ENCODE peak calls at places on chromosomes 4 and X, in four cellular contexts. One of them, this sample, is unnamed.

GRCh38 chr4:92450694-92451093 is 146.9 kb downstream of the GRID2 start:
- ATAC-seq in lung: no peak
- ATAC-seq in Right ventricle myocardium inferior: no peak
- ATAC-seq in activated CD8-positive, alpha-beta T cell treated with anti-CD3 and anti-CD28 coated beads for 36 hours: no peak
- ATAC-seq in this sample: no peak

GRCh38 chr4:12697970-12698369 is 786.2 kb downstream of the RAB28 start:
- ATAC-seq in lung: no peak
- ATAC-seq in Right ventricle myocardium inferior: no peak
- ATAC-seq in activated CD8-positive, alpha-beta T cell treated with anti-CD3 and anti-CD28 coated beads for 36 hours: no peak
- ATAC-seq in this sample: no peak

GRCh38 chr4:167185465-167185864 is 48.8 kb downstream of the SPOCK3 start:
- ATAC-seq in lung: no peak
- ATAC-seq in Right ventricle myocardium inferior: no peak
- ATAC-seq in activated CD8-positive, alpha-beta T cell treated with anti-CD3 and anti-CD28 coated beads for 36 hours: no peak
- ATAC-seq in this sample: no peak

GRCh38 chrX:39773150-39773549 is 324.6 kb downstream of the BCOR start:
- ATAC-seq in lung: no peak
- ATAC-seq in Right ventricle myocardium inferior: no peak
- ATAC-seq in activated CD8-positive, alpha-beta T cell treated with anti-CD3 and anti-CD28 coated beads for 36 hours: no peak
- ATAC-seq in this sample: no peak

GRCh38 chrX:37627602-37628001 is 56.1 kb downstream of the LANCL3 start:
- ATAC-seq in lung: no peak
- ATAC-seq in Right ventricle myocardium inferior: no peak
- ATAC-seq in activated CD8-positive, alpha-beta T cell treated with anti-CD3 and anti-CD28 coated beads for 36 hours: no peak
- ATAC-seq in this sample: no peak

GRCh38 chr4:149719357-149719756 is 96.3 kb downstream of the IQCM start:
- ATAC-seq in lung: no peak
- ATAC-seq in Right ventricle myocardium inferior: no peak
- ATAC-seq in activated CD8-positive, alpha-beta T cell treated with anti-CD3 and anti-CD28 coated beads for 36 hours: no peak
- ATAC-seq in this sample: no peak

GRCh38 chr4:54517793-54518444 is 139.8 kb upstream of the KIT start:
- ATAC-seq in lung: no peak
- ATAC-seq in Right ventricle myocardium inferior: no peak
- ATAC-seq in activated CD8-positive, alpha-beta T cell treated with anti-CD3 and anti-CD28 coated beads for 36 hours: no peak
- ATAC-seq in this sample: no peak

GRCh38 chr4:47882228-47882627 is 32.2 kb downstream of the NFXL1 start:
- ATAC-seq in lung: no peak
- ATAC-seq in Right ventricle myocardium inferior: no peak
- ATAC-seq in activated CD8-positive, alpha-beta T cell treated with anti-CD3 and anti-CD28 coated beads for 36 hours: no peak
- ATAC-seq in this sample: no peak

GRCh38 chr4:92198711-92199110 is 105.1 kb upstream of the GRID2 start:
- ATAC-seq in lung: no peak
- ATAC-seq in Right ventricle myocardium inferior: no peak
- ATAC-seq in activated CD8-positive, alpha-beta T cell treated with anti-CD3 and anti-CD28 coated beads for 36 hours: no peak
- ATAC-seq in this sample: no peak

GRCh38 chr4:139333046-139333445 is 30.8 kb upstream of the NDUFC1 start:
- ATAC-seq in lung: no peak
- ATAC-seq in Right ventricle myocardium inferior: no peak
- ATAC-seq in activated CD8-positive, alpha-beta T cell treated with anti-CD3 and anti-CD28 coated beads for 36 hours: no peak
- ATAC-seq in this sample: no peak

GRCh38 chr4:138983690-138984089 is 31.9 kb upstream of the NOCT start:
- ATAC-seq in lung: no peak
- ATAC-seq in Right ventricle myocardium inferior: no peak
- ATAC-seq in activated CD8-positive, alpha-beta T cell treated with anti-CD3 and anti-CD28 coated beads for 36 hours: no peak
- ATAC-seq in this sample: no peak

GRCh38 chr4:2269206-2269531 is 7.3 kb upstream of the MXD4 start:
- ATAC-seq in lung: no peak
- ATAC-seq in Right ventricle myocardium inferior: no peak
- ATAC-seq in activated CD8-positive, alpha-beta T cell treated with anti-CD3 and anti-CD28 coated beads for 36 hours: no peak
- ATAC-seq in this sample: no peak

GRCh38 chr4:118729287-118730286 is 44.4 kb downstream of the METTL14 start:
- ATAC-seq in lung: no peak
- ATAC-seq in Right ventricle myocardium inferior: no peak
- ATAC-seq in activated CD8-positive, alpha-beta T cell treated with anti-CD3 and anti-CD28 coated beads for 36 hours: no peak
- ATAC-seq in this sample: no peak

GRCh38 chr4:179989975-179990374 is 2253.2 kb upstream of the TENM3 start:
- ATAC-seq in lung: peak
- ATAC-seq in Right ventricle myocardium inferior: no peak
- ATAC-seq in activated CD8-positive, alpha-beta T cell treated with anti-CD3 and anti-CD28 coated beads for 36 hours: no peak
- ATAC-seq in this sample: no peak

GRCh38 chr4:109915385-109916002 is 2.8 kb downstream of the EGF start:
- ATAC-seq in lung: no peak
- ATAC-seq in Right ventricle myocardium inferior: no peak
- ATAC-seq in activated CD8-positive, alpha-beta T cell treated with anti-CD3 and anti-CD28 coated beads for 36 hours: no peak
- ATAC-seq in this sample: no peak

GRCh38 chr4:120053916-120054315 is 12.7 kb downstream of the MAD2L1 start:
- ATAC-seq in lung: no peak
- ATAC-seq in Right ventricle myocardium inferior: no peak
- ATAC-seq in activated CD8-positive, alpha-beta T cell treated with anti-CD3 and anti-CD28 coated beads for 36 hours: no peak
- ATAC-seq in this sample: no peak

GRCh38 chr4:1543976-1544375 is 137.7 kb upstream of the NKX1-1 start:
- ATAC-seq in lung: no peak
- ATAC-seq in Right ventricle myocardium inferior: no peak
- ATAC-seq in activated CD8-positive, alpha-beta T cell treated with anti-CD3 and anti-CD28 coated beads for 36 hours: no peak
- ATAC-seq in this sample: no peak

GRCh38 chr4:26105815-26106699 is 192.0 kb downstream of the SMIM20 start:
- ATAC-seq in lung: peak
- ATAC-seq in Right ventricle myocardium inferior: peak
- ATAC-seq in activated CD8-positive, alpha-beta T cell treated with anti-CD3 and anti-CD28 coated beads for 36 hours: no peak
- ATAC-seq in this sample: peak

GRCh38 chr4:72031868-72032619 is at the start of gene NPFFR2:
- ATAC-seq in lung: peak
- ATAC-seq in Right ventricle myocardium inferior: no peak
- ATAC-seq in activated CD8-positive, alpha-beta T cell treated with anti-CD3 and anti-CD28 coated beads for 36 hours: no peak
- ATAC-seq in this sample: peak